ENCODE peak calls at places on chromosomes 12 and 14, in five cellular contexts. One of them, this sample, is unnamed.

GRCh38 chr12:50322196-50322595 is 38.9 kb upstream of the LIMA1 start:
- DNase-seq in H9: no peak
- DNase-seq in breast epithelium: no peak
- DNase-seq in CD4-positive, CD25-positive, alpha-beta regulatory T cell: no peak
- DNase-seq in HuH-7: no peak
- DNase-seq in this sample: no peak

GRCh38 chr12:15356831-15357456 is 34.6 kb downstream of the PTPRO start:
- DNase-seq in H9: no peak
- DNase-seq in breast epithelium: no peak
- DNase-seq in CD4-positive, CD25-positive, alpha-beta regulatory T cell: no peak
- DNase-seq in HuH-7: no peak
- DNase-seq in this sample: no peak

GRCh38 chr12:42296503-42297109 is 29.3 kb downstream of the ZCRB1 start:
- DNase-seq in H9: no peak
- DNase-seq in breast epithelium: no peak
- DNase-seq in CD4-positive, CD25-positive, alpha-beta regulatory T cell: peak; percentile 10
- DNase-seq in HuH-7: no peak
- DNase-seq in this sample: no peak

GRCh38 chr14:35161231-35161630 is 38.9 kb downstream of the PRORP start:
- DNase-seq in H9: no peak
- DNase-seq in breast epithelium: no peak
- DNase-seq in CD4-positive, CD25-positive, alpha-beta regulatory T cell: no peak
- DNase-seq in HuH-7: no peak
- DNase-seq in this sample: no peak

GRCh38 chr14:24783791-24784190 is 149.8 kb upstream of the GZMB start:
- DNase-seq in H9: no peak
- DNase-seq in breast epithelium: no peak
- DNase-seq in CD4-positive, CD25-positive, alpha-beta regulatory T cell: no peak
- DNase-seq in HuH-7: no peak
- DNase-seq in this sample: no peak

GRCh38 chr12:119444462-119445044 is 110.0 kb downstream of the CCDC60 start:
- DNase-seq in H9: peak; percentile 87
- DNase-seq in breast epithelium: no peak
- DNase-seq in CD4-positive, CD25-positive, alpha-beta regulatory T cell: peak; percentile 11
- DNase-seq in HuH-7: peak; percentile 38
- DNase-seq in this sample: peak; percentile 12

GRCh38 chr14:104793703-104793959 is 1.9 kb downstream of the AKT1 start:
- DNase-seq in H9: no peak
- DNase-seq in breast epithelium: no peak
- DNase-seq in CD4-positive, CD25-positive, alpha-beta regulatory T cell: no peak
- DNase-seq in HuH-7: no peak
- DNase-seq in this sample: no peak

GRCh38 chr12:106760184-106760531 is 14.3 kb upstream of the RIC8B start:
- DNase-seq in H9: peak; percentile 84
- DNase-seq in breast epithelium: no peak
- DNase-seq in CD4-positive, CD25-positive, alpha-beta regulatory T cell: peak; percentile 37
- DNase-seq in HuH-7: no peak
- DNase-seq in this sample: no peak

GRCh38 chr14:65100905-65101541 is 1.3 kb downstream of the MAX start:
- DNase-seq in H9: no peak
- DNase-seq in breast epithelium: no peak
- DNase-seq in CD4-positive, CD25-positive, alpha-beta regulatory T cell: peak; percentile 18
- DNase-seq in HuH-7: no peak
- DNase-seq in this sample: no peak

GRCh38 chr14:96268426-96269358 is 12.7 kb downstream of the BDKRB1 start:
- DNase-seq in H9: peak; percentile 19
- DNase-seq in breast epithelium: no peak
- DNase-seq in CD4-positive, CD25-positive, alpha-beta regulatory T cell: no peak
- DNase-seq in HuH-7: no peak
- DNase-seq in this sample: peak; percentile 92

GRCh38 chr12:52207895-52208294 is 16.1 kb upstream of the KRT80 start:
- DNase-seq in H9: no peak
- DNase-seq in breast epithelium: peak; percentile 93
- DNase-seq in CD4-positive, CD25-positive, alpha-beta regulatory T cell: no peak
- DNase-seq in HuH-7: no peak
- DNase-seq in this sample: peak; percentile 95

GRCh38 chr12:13606290-13606689 is 375.1 kb downstream of the GRIN2B start:
- DNase-seq in H9: peak; percentile 50
- DNase-seq in breast epithelium: no peak
- DNase-seq in CD4-positive, CD25-positive, alpha-beta regulatory T cell: no peak
- DNase-seq in HuH-7: no peak
- DNase-seq in this sample: no peak

GRCh38 chr14:44029933-44030332 is 477.1 kb downstream of the FSCB start:
- DNase-seq in H9: no peak
- DNase-seq in breast epithelium: no peak
- DNase-seq in CD4-positive, CD25-positive, alpha-beta regulatory T cell: no peak
- DNase-seq in HuH-7: no peak
- DNase-seq in this sample: peak; percentile 21

GRCh38 chr14:104794099-104794498 is 1.4 kb downstream of the AKT1 start:
- DNase-seq in H9: peak; percentile 79
- DNase-seq in breast epithelium: no peak
- DNase-seq in CD4-positive, CD25-positive, alpha-beta regulatory T cell: no peak
- DNase-seq in HuH-7: peak; percentile 85
- DNase-seq in this sample: no peak

GRCh38 chr12:117125275-117125613 is 26.0 kb upstream of the TESC start:
- DNase-seq in H9: no peak
- DNase-seq in breast epithelium: no peak
- DNase-seq in CD4-positive, CD25-positive, alpha-beta regulatory T cell: no peak
- DNase-seq in HuH-7: no peak
- DNase-seq in this sample: no peak

GRCh38 chr14:96250545-96250944 is 5.5 kb upstream of the BDKRB1 start:
- DNase-seq in H9: no peak
- DNase-seq in breast epithelium: no peak
- DNase-seq in CD4-positive, CD25-positive, alpha-beta regulatory T cell: no peak
- DNase-seq in HuH-7: no peak
- DNase-seq in this sample: no peak

GRCh38 chr14:101535232-101535631 is 26.1 kb upstream of the DIO3 start:
- DNase-seq in H9: no peak
- DNase-seq in breast epithelium: no peak
- DNase-seq in CD4-positive, CD25-positive, alpha-beta regulatory T cell: no peak
- DNase-seq in HuH-7: peak; percentile 47
- DNase-seq in this sample: no peak

This sample was measured in lower leg skin.